ENCODE peak calls at places on chromosomes 7 and 10, in six cellular contexts. M, W, Z, D, C and B are unnamed samples.

GRCh38 chr10:123301077-123301875 is 147.1 kb downstream of the BUB3 start:
- DNase-seq in D (peak), W (peak), M (no peak), C (peak), Z (peak), B (peak)

GRCh38 chr10:51937736-51938135 is 238.3 kb upstream of the CSTF2T start:
- DNase-seq in Z (peak), C (peak), M (peak), D (no peak), W (no peak), B (no peak)

GRCh38 chr7:103715376-103716110 is 269.5 kb upstream of the SLC26A5 start:
- DNase-seq in W (no peak), C (no peak), M (no peak), D (no peak), Z (no peak), B (no peak)

GRCh38 chr10:133160813-133161471 is 923 bp downstream of the KNDC1 start:
- DNase-seq in Z (no peak), C (no peak), W (no peak), M (no peak), D (no peak), B (no peak)

GRCh38 chr10:69644658-69645295 is 14.7 kb downstream of the FAM241B start:
- DNase-seq in D (peak), C (peak), Z (peak), W (peak), M (peak), B (peak)

GRCh38 chr10:8719971-8720370 is 665.5 kb downstream of the GATA3 start:
- DNase-seq in C (no peak), D (no peak), M (no peak), Z (no peak), W (no peak), B (no peak)

GRCh38 chr7:123782071-123782798 is 33.4 kb upstream of the WASL start:
- DNase-seq in M (no peak), W (no peak), D (no peak), C (no peak), Z (no peak), B (no peak)

GRCh38 chr7:63042730-63043511 is 955.7 kb upstream of the ZNF722 start:
- DNase-seq in C (no peak), W (no peak), M (no peak), Z (no peak), D (no peak), B (no peak)

GRCh38 chr7:54995631-54996340 is 23.0 kb upstream of the EGFR start:
- DNase-seq in W (no peak), M (no peak), C (peak), D (no peak), Z (peak), B (no peak)